ENCODE peak calls at places on chromosomes 5 and 9, in seven cellular contexts. M is neuronal stem cell, V is mesenchymal stem cell, Q is IMR-90, X is mesendoderm, O is H1, J is trophoblast cell. T is an unnamed sample.

GRCh38 chr9:90142580-90142979 is 500.0 kb downstream of the DIRAS2 start:
- DNase-seq in M (peak; percentile 62), V (peak; percentile 50), Q (peak; percentile 25), X (peak; percentile 65), O (no peak), J (peak; percentile 44), T (no peak)

GRCh38 chr5:118270506-118270905 is 717.8 kb downstream of the DTWD2 start:
- DNase-seq in M (no peak), V (no peak), Q (no peak), X (no peak), O (no peak), J (no peak), T (no peak)

GRCh38 chr9:137423810-137424291 is 658 bp downstream of the NOXA1 start:
- DNase-seq in M (no peak), V (no peak), Q (no peak), X (no peak), O (no peak), J (peak; percentile 73), T (no peak)

GRCh38 chr5:118557103-118557805 is 431.1 kb downstream of the DTWD2 start:
- DNase-seq in M (no peak), V (no peak), Q (no peak), X (peak; percentile 8), O (no peak), J (no peak), T (no peak)

GRCh38 chr9:6852243-6852963 is 94.6 kb downstream of the KDM4C start:
- DNase-seq in M (no peak), V (peak; percentile 36), Q (peak; percentile 56), X (no peak), O (no peak), J (no peak), T (no peak)

GRCh38 chr9:127177221-127177620 is 54.8 kb upstream of the ANGPTL2 start:
- DNase-seq in M (no peak), V (no peak), Q (no peak), X (no peak), O (no peak), J (no peak), T (peak; percentile 17)

GRCh38 chr9:76302947-76303550 is 91.2 kb downstream of the RFK start:
- DNase-seq in M (peak; percentile 36), V (peak; percentile 58), Q (peak; percentile 72), X (peak; percentile 57), O (no peak), J (no peak), T (no peak)

GRCh38 chr5:26948921-26949320 is 89.5 kb downstream of the CDH9 start:
- DNase-seq in M (no peak), V (no peak), Q (no peak), X (no peak), O (no peak), J (no peak), T (no peak)

GRCh38 chr5:141172381-141173204 is at the start of gene PCDHB7:
- DNase-seq in M (no peak), V (peak; percentile 13), Q (peak; percentile 26), X (peak; percentile 66), O (no peak), J (no peak), T (no peak)

GRCh38 chr5:41721521-41721920 is 148.7 kb downstream of the OXCT1 start:
- DNase-seq in M (no peak), V (no peak), Q (peak; percentile 2), X (no peak), O (no peak), J (no peak), T (no peak)

GRCh38 chr5:122942164-122942914 is 94.2 kb downstream of the PPIC start:
- DNase-seq in M (no peak), V (peak; percentile 31), Q (peak; percentile 4), X (peak; percentile 64), O (no peak), J (no peak), T (no peak)

GRCh38 chr9:72203205-72203803 is 54.1 kb downstream of the GDA start:
- DNase-seq in M (no peak), V (peak; percentile 32), Q (peak; percentile 22), X (peak; percentile 64), O (no peak), J (no peak), T (peak; percentile 34)

GRCh38 chr5:120405291-120405864 is 58.7 kb upstream of the PRR16 start:
- DNase-seq in M (no peak), V (peak; percentile 88), Q (peak; percentile 86), X (no peak), O (no peak), J (no peak), T (no peak)

GRCh38 chr9:90868555-90868954 is 66.9 kb downstream of the SYK start:
- DNase-seq in M (no peak), V (peak; percentile 32), Q (peak; percentile 11), X (no peak), O (no peak), J (no peak), T (no peak)

GRCh38 chr9:122991370-122991830 is 42.1 kb upstream of the GPR21 start:
- DNase-seq in M (no peak), V (peak; percentile 92), Q (peak; percentile 94), X (peak; percentile 22), O (no peak), J (peak; percentile 0), T (no peak)

GRCh38 chr5:172647341-172648007 is 6.4 kb downstream of the NEURL1B start:
- DNase-seq in M (no peak), V (no peak), Q (no peak), X (no peak), O (no peak), J (no peak), T (no peak)

GRCh38 chr9:135255033-135255842 is 167.8 kb downstream of the OLFM1 start:
- DNase-seq in M (no peak), V (no peak), Q (no peak), X (no peak), O (no peak), J (no peak), T (no peak)

GRCh38 chr9:129675656-129676055 is 10.2 kb downstream of the PRRX2 start:
- DNase-seq in M (no peak), V (no peak), Q (no peak), X (no peak), O (no peak), J (no peak), T (no peak)

GRCh38 chr5:125342938-125343401 is 596.5 kb upstream of the ZNF608 start:
- DNase-seq in M (no peak), V (peak; percentile 23), Q (peak; percentile 84), X (no peak), O (no peak), J (no peak), T (no peak)

GRCh38 chr5:177312649-177313181 is 1.0 kb upstream of the MXD3 start:
- DNase-seq in M (no peak), V (no peak), Q (no peak), X (peak; percentile 83), O (no peak), J (no peak), T (peak; percentile 84)

GRCh38 chr5:68465133-68465532 is 249.6 kb downstream of the PIK3R1 start:
- DNase-seq in M (no peak), V (no peak), Q (no peak), X (no peak), O (no peak), J (no peak), T (no peak)

GRCh38 chr9:4979224-4979623 is 5.8 kb upstream of the JAK2 start:
- DNase-seq in M (no peak), V (peak; percentile 69), Q (peak; percentile 53), X (no peak), O (no peak), J (no peak), T (no peak)

GRCh38 chr5:174317261-174317894 is 271.9 kb downstream of the NSG2 start:
- DNase-seq in M (peak; percentile 62), V (peak; percentile 66), Q (peak; percentile 53), X (peak; percentile 83), O (no peak), J (peak; percentile 42), T (peak; percentile 76)

GRCh38 chr9:85897853-85898252 is 43.1 kb upstream of the NAA35 start:
- DNase-seq in M (no peak), V (no peak), Q (no peak), X (no peak), O (no peak), J (no peak), T (no peak)

GRCh38 chr5:101393795-101394450 is 490.8 kb upstream of the ST8SIA4 start:
- DNase-seq in M (no peak), V (no peak), Q (peak; percentile 0), X (no peak), O (no peak), J (no peak), T (no peak)

GRCh38 chr5:97297063-97297715 is 114.1 kb upstream of the RIOK2 start:
- DNase-seq in M (peak; percentile 37), V (peak; percentile 29), Q (peak; percentile 23), X (peak; percentile 91), O (peak; percentile 21), J (no peak), T (peak; percentile 76)

GRCh38 chr9:68706579-68707201 is 1.6 kb downstream of the PIP5K1B start:
- DNase-seq in M (no peak), V (no peak), Q (no peak), X (peak; percentile 24), O (no peak), J (no peak), T (no peak)

GRCh38 chr9:6944896-6945295 is 187.1 kb downstream of the KDM4C start:
- DNase-seq in M (no peak), V (peak; percentile 50), Q (peak; percentile 53), X (no peak), O (no peak), J (peak; percentile 73), T (no peak)

GRCh38 chr5:111742166-111742565 is 14.8 kb downstream of the NREP start:
- DNase-seq in M (no peak), V (no peak), Q (no peak), X (no peak), O (no peak), J (no peak), T (no peak)
- H3K4me1 ChIP-seq in M (peaks cover 37% of the 10 kb centered on the region), V (peaks cover 8% of the 10 kb centered on the region), Q (peaks cover 29% of the 10 kb centered on the region), X (no peaks in the 10 kb centered on the region), O (peaks cover 7% of the 10 kb centered on the region), J (peaks cover 7% of the 10 kb centered on the region), T (peaks cover 30% of the 10 kb centered on the region)

DNA sequence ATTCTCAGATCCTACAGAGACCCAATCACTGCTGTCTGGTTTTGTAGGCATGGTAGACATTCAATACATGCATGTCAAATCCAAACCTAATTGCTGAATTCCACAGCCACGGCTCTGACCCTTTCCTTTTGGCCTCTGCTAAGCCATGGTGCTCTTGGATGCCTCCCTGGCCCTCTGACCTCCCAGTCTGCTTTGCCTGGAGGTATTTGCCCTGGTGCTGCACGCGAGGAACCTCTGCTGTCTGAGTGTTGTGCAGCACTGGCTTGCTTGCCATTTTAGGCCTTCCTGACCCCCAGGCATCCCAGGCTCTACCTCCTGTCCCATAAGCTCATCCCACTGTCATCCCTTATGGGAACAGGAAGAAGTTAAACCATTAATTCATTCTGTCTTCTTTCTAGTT is 60.9 kb downstream of the DOCK2 start:
- DNase-seq in M (no peak), V (no peak), Q (no peak), X (no peak), O (no peak), J (no peak), T (no peak)
- H3K23ac ChIP-seq in M (no peak overlapping the region), V (no peak overlapping the region), Q (peak overlapping the region; percentile 25), X (no peak overlapping the region), O (no peak overlapping the region), J (no peak overlapping the region), T (no peak overlapping the region)

GRCh38 chr5:150186137-150186536 is 3.7 kb upstream of the SLC6A7 start:
- DNase-seq in M (no peak), V (no peak), Q (no peak), X (peak; percentile 55), O (no peak), J (no peak), T (peak; percentile 73)
- H3K4me1 ChIP-seq in M (no peaks in the 10 kb centered on the region), V (peaks cover 11% of the 10 kb centered on the region), Q (peaks cover 2% of the 10 kb centered on the region), X (peaks cover 9% of the 10 kb centered on the region), O (peaks cover 26% of the 10 kb centered on the region), J (peaks cover 8% of the 10 kb centered on the region), T (peaks cover 5% of the 10 kb centered on the region)

GRCh38 chr9:17859987-17860386 is 281.1 kb downstream of the SH3GL2 start:
- DNase-seq in M (no peak), V (no peak), Q (no peak), X (no peak), O (no peak), J (no peak), T (no peak)
- H3K23ac ChIP-seq in M (no peak overlapping the region), V (no peak overlapping the region), Q (no peak overlapping the region), X (no peak overlapping the region), O (no peak overlapping the region), J (no peak overlapping the region), T (no peak overlapping the region)

T was measured in H9.